ENCODE peak calls at places on chromosomes 13 and 19, in seven cellular contexts. E is uterus, Y is fibroblast of lung, Q is HepG2, K is mammary epithelial cell, L is neural progenitor cell, T is ovary. M is an unnamed sample.
A peak's percentile ranks its signal among the peaks of the same experiment; 100 is the strongest.

GRCh38 chr13:33073338-33073737 is 57.1 kb downstream of the KL start:
- DNase-seq in L (no peak), K (no peak), Q (no peak), E (no peak), T (no peak), Y (no peak), M (no peak)

GRCh38 chr13:83184150-83184475 is 698.2 kb downstream of the SLITRK1 start:
- DNase-seq in Y (no peak), T (no peak), K (no peak), Q (no peak), L (no peak), E (no peak), M (no peak)

GRCh38 chr19:47541507-47541906 is 26.6 kb upstream of the NAPA start:
- DNase-seq in T (no peak), K (no peak), L (no peak), Q (no peak), Y (no peak), E (no peak), M (peak; percentile 35)

GRCh38 chr13:109476001-109476400 is 310.4 kb downstream of the IRS2 start:
- DNase-seq in K (no peak), Q (no peak), T (no peak), Y (no peak), E (no peak), L (no peak), M (no peak)

GRCh38 chr13:75444016-75444415 is 38.0 kb downstream of the TBC1D4 start:
- DNase-seq in Y (no peak), E (no peak), L (no peak), Q (peak; percentile 29), T (no peak), K (no peak), M (no peak)

GRCh38 chr13:90793261-90793785 is 554.2 kb upstream of the MIR17HG start:
- DNase-seq in E (no peak), K (no peak), Y (peak; percentile 9), Q (no peak), T (no peak), L (no peak), M (no peak)

GRCh38 chr19:49749055-49749716 is 13.9 kb downstream of the TSKS start:
- DNase-seq in E (no peak), Y (peak; percentile 28), T (no peak), L (no peak), K (no peak), Q (no peak), M (no peak)

GRCh38 chr13:31310781-31311180 is 111.0 kb downstream of the B3GLCT start:
- DNase-seq in T (no peak), K (peak; percentile 55), L (no peak), Q (no peak), Y (no peak), E (no peak), M (no peak)

GRCh38 chr13:37490176-37490575 is 108.4 kb downstream of the POSTN start:
- DNase-seq in E (no peak), K (no peak), L (no peak), T (no peak), Y (no peak), Q (no peak), M (no peak)

GRCh38 chr19:9321338-9321737 is 2.6 kb upstream of the ZNF559 start:
- DNase-seq in L (no peak), Q (no peak), T (no peak), K (no peak), E (no peak), Y (no peak), M (no peak)

GRCh38 chr13:106103779-106104178 is 431.7 kb downstream of the EFNB2 start:
- DNase-seq in Q (no peak), Y (no peak), E (no peak), T (no peak), K (no peak), L (no peak), M (no peak)

GRCh38 chr19:49863254-49863934 is 4.0 kb downstream of the PNKP start:
- DNase-seq in K (no peak), Q (no peak), Y (no peak), E (no peak), T (no peak), L (no peak), M (no peak)

GRCh38 chr19:44702551-44703176 is 3.7 kb downstream of the CEACAM16 start:
- DNase-seq in K (no peak), L (no peak), E (no peak), Y (no peak), T (no peak), Q (no peak), M (no peak)

GRCh38 chr13:111328111-111328802 is 7.8 kb downstream of the TEX29 start:
- DNase-seq in L (no peak), E (no peak), K (no peak), Y (no peak), T (peak; percentile 6), Q (no peak), M (no peak)

GRCh38 chr13:48626077-48626449 is 27.7 kb upstream of the CYSLTR2 start:
- DNase-seq in K (no peak), L (no peak), Q (peak; percentile 91), T (no peak), E (no peak), Y (peak; percentile 62), M (no peak)

GRCh38 chr13:103291693-103292572 is 225.7 kb upstream of the SLC10A2 start:
- DNase-seq in K (no peak), L (peak; percentile 64), T (no peak), Y (no peak), E (no peak), Q (no peak), M (no peak)

GRCh38 chr13:33053397-33054066 is 37.3 kb downstream of the KL start:
- DNase-seq in Y (no peak), K (no peak), E (no peak), T (no peak), Q (peak; percentile 85), L (no peak), M (no peak)

GRCh38 chr13:41670873-41671443 is 213.6 kb downstream of the RGCC start:
- DNase-seq in Y (no peak), K (no peak), E (no peak), Q (no peak), T (no peak), L (no peak), M (no peak)

GRCh38 chr19:7303470-7303869 is 9.3 kb upstream of the INSR start:
- DNase-seq in T (no peak), Q (no peak), L (no peak), K (no peak), E (no peak), Y (no peak), M (no peak)

GRCh38 chr13:42348576-42348975 is 76.6 kb downstream of the AKAP11 start:
- DNase-seq in K (no peak), Q (no peak), L (no peak), E (no peak), Y (no peak), T (no peak), M (no peak)

DNA sequence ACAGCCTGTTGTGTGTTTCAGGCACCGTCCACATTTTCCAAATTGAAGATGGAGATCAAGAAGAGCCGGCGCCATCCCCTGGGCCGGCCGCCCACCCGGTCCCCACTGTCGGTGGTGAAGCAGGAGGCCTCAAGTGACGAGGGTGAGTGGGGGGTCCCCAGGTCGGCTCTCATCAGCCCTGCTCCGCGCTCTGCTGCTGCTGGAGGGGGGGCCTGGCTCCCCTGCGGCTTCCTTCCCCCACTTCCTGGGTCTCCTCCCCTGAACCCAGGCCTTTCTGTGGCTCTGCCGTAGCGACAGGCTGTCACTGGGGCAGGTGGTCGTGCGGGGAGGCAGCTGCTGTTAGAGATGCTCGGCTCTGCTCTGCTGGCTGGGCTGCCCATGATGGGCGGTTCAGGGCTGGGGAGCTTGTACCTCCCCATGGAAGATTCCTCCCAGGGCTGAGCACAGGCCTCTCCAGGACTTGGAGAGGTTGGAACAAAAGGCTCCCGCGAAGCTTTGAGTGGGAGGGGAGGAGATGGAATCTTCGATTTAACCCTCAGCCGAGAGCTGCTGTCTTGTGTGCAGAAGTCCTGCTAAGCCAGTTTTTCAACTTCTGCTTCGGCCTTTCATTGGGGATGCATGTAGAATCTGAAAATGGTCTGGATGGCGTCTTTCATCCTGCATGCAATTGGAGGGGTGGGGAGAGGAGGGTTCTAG is 163.1 kb downstream of the KDM4B start:
- DNase-seq in L (peak; percentile 78), E (no peak), T (no peak), Q (no peak), K (peak; percentile 11), Y (no peak), M (no peak)
- H3K27ac ChIP-seq in L (peak overlapping the region; percentile 79), E (no peak overlapping the region), T (no peak overlapping the region), Q (no peak overlapping the region), K (no peak overlapping the region), Y (no peak overlapping the region), M (no peak overlapping the region)

DNA sequence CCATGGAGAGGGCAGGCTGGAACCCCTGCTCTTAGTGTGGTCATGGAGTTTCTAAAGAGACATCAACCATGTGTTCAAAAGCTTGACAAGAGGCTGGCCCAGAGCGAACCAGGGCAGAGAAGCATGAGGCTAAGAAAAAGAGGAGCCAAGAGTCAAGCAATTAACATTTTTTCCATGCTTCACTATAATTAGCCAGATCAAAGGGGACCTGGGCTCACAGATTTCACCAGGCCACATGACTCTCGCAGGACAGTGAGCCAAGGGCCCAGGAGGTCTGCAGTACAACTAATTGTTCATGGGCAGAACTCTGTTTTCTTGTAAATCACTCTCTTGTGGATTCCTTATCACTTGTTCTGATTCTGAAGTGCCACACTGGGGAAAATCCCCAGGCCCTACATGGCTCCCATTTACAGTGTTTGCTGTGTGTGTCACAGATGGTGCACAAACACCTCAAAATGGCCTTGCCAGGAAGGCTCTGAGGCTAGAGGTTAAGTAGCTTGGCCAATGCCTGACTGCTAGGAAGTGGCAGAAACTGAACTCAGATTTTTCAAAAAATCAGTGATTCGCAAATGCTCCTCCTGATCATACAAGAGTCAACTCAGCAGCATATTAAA is 101.2 kb downstream of the LHFPL6 start:
- DNase-seq in L (peak; percentile 53), T (no peak), Y (no peak), E (no peak), K (no peak), Q (no peak), M (no peak)
- H3K4me3 ChIP-seq in L (no peak overlapping the region), T (no peak overlapping the region), Y (no peak overlapping the region), E (no peak overlapping the region), K (no peak overlapping the region), Q (no peak overlapping the region), M (no peak overlapping the region)

DNA sequence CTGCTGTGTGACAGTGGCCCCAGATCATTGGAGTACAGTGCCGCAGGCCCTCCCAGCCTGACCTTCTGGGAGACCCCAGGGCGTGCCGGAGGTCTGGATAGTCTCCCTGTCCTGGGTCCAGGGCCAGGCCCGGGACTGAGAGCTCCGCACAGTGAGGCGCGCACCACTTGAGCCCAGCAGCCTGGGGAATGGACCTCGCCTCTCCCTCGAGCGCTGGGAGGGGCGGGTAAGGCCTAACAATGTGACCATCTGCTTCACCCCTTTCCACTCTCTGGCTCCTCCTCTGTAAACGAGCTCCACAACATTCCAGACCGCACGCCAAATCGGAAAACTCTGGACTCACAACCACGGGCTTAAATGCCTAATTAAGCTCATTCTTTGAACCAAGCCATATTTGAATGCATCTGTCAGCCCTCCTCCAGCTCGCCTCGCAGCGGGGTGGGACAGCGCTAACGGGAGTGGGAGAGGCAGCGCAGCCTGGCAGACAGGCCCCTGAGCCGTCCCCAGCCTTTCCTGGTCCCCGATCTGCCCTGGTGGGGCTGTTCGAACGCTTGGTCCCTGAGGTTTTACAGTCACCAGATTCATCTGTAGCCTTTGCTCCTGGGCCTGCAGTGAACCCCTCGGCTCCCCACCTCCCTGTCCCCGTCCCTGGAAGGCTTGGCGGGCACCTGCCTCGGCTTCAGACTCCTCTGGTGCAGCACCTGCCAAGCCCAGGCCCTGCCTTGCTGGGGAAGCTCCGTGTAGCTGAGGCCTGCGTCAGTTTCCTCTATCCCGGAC is 120.7 kb upstream of the VSTM2B start:
- DNase-seq in E (peak; percentile 70), T (peak; percentile 30), Y (no peak), L (peak; percentile 94), Q (no peak), K (no peak), M (no peak)
- H3K27me3 ChIP-seq in E (no peaks in the 10 kb centered on the region), T (no peaks in the 10 kb centered on the region), Y (no peaks in the 10 kb centered on the region), L (no peaks in the 10 kb centered on the region), Q (peaks cover 11% of the 10 kb centered on the region), K (no peaks in the 10 kb centered on the region), M (no peaks in the 10 kb centered on the region)

GRCh38 chr19:15180451-15181390 is 20.1 kb downstream of the NOTCH3 start:
- DNase-seq in E (no peak), Y (no peak), L (peak; percentile 47), K (no peak), Q (peak; percentile 37), T (no peak), M (no peak)
- H3K27ac ChIP-seq in E (peak overlapping the region; percentile 14), Y (no peak overlapping the region), L (no peak overlapping the region), K (no peak overlapping the region), Q (no peak overlapping the region), T (no peak overlapping the region), M (no peak overlapping the region)

M was measured in effector memory CD4-positive, alpha-beta T cell.